ENCODE peak calls at places on chromosome X, in nine cellular contexts. Z is H54, D is ovary, Y is esophagus squamous epithelium, C is body of pancreas, Q is transverse colon, F is A549, A is GM12891, E is HepG2. S is an unnamed sample.

GRCh38 chrX:134764202-134764785 is 106.0 kb upstream of the PLAC1 start:
- DNase-seq in Z (peak), D (no peak), Y (no peak), C (no peak), Q (no peak), F (peak), A (no peak), E (peak), S (no peak)

GRCh38 chrX:103791233-103791632 is 14.6 kb downstream of the PLP1 start:
- DNase-seq in Z (no peak), D (no peak), Y (no peak), C (no peak), Q (no peak), F (no peak), A (no peak), E (no peak), S (peak)

GRCh38 chrX:18701621-18702361 is 5.7 kb upstream of the PPEF1 start:
- DNase-seq in Z (no peak), D (no peak), Y (no peak), C (peak), Q (peak), F (no peak), A (no peak), E (peak), S (peak)

GRCh38 chrX:27735914-27736313 is 71.9 kb upstream of the MAGEB10 start:
- DNase-seq in Z (no peak), D (no peak), Y (no peak), C (no peak), Q (no peak), F (no peak), A (no peak), E (no peak), S (no peak)

GRCh38 chrX:139798701-139799100 is 90.7 kb upstream of the MCF2 start:
- DNase-seq in Z (no peak), D (no peak), Y (no peak), C (no peak), Q (no peak), F (no peak), A (no peak), E (no peak), S (no peak)

GRCh38 chrX:40062525-40063193 is 35.1 kb downstream of the BCOR start:
- DNase-seq in Z (no peak), D (no peak), Y (no peak), C (no peak), Q (no peak), F (no peak), A (no peak), E (no peak), S (no peak)

GRCh38 chrX:51336584-51336983 is 4.0 kb downstream of the NUDT10 start:
- DNase-seq in Z (no peak), D (no peak), Y (no peak), C (peak), Q (no peak), F (peak), A (no peak), E (peak), S (peak)

GRCh38 chrX:114582698-114583395 is 1.0 kb upstream of the HTR2C start:
- DNase-seq in Z (no peak), D (no peak), Y (no peak), C (no peak), Q (no peak), F (no peak), A (no peak), E (no peak), S (no peak)

GRCh38 chrX:136754641-136755040 is 26.1 kb downstream of the ARHGEF6 start:
- DNase-seq in Z (no peak), D (no peak), Y (no peak), C (no peak), Q (no peak), F (no peak), A (no peak), E (no peak), S (no peak)

GRCh38 chrX:139909716-139910115 is 23.1 kb downstream of the ATP11C start:
- DNase-seq in Z (no peak), D (no peak), Y (no peak), C (no peak), Q (no peak), F (no peak), A (no peak), E (no peak), S (no peak)

GRCh38 chrX:70134116-70134477 is 850 bp downstream of the IGBP1 start:
- DNase-seq in Z (no peak), D (peak), Y (no peak), C (no peak), Q (peak), F (no peak), A (no peak), E (peak), S (peak)

GRCh38 chrX:18758166-18758932 is 50.9 kb downstream of the PPEF1 start:
- DNase-seq in Z (no peak), D (no peak), Y (no peak), C (no peak), Q (no peak), F (no peak), A (no peak), E (no peak), S (no peak)

GRCh38 chrX:46959985-46960700 is 47.9 kb downstream of the JADE3 start:
- DNase-seq in Z (no peak), D (no peak), Y (no peak), C (no peak), Q (no peak), F (no peak), A (no peak), E (no peak), S (no peak)

GRCh38 chrX:130173190-130173895 is 1.6 kb downstream of the RAB33A start:
- DNase-seq in Z (peak), D (no peak), Y (no peak), C (no peak), Q (peak), F (no peak), A (no peak), E (no peak), S (peak)

DNA sequence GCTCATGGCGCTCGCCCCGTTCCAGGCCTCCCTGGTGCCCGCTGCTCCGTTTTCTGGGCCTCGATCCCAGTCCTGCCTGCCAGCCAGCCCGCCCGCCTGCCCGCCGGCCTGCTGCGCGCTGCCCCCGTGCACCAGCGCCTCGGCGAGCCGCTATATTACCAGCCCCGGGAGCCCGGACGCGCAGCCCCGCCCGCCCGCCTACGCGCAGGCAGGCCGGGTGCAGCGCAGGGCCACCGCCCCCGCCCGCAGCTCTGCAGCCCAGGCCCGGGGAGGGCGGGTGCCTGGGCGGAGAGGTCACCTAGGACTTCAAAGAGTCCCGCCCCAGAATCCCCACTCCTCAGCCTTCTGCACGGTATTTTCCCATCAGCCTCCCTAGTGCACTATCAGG is at the start of gene MAOB:
- DNase-seq in Z (no peak), D (peak), Y (no peak), C (peak), Q (peak), F (no peak), A (no peak), E (peak), S (no peak)
- TF ChIP-seq POLR2A in Z (no peak), D (no peak), Y (no peak), C (no peak), Q (peak), F (no peak), A (no peak), E (peak), S (no peak)

GRCh38 chrX:12949927-12950656 is 24.8 kb upstream of the TMSB4X start:
- DNase-seq in Z (no peak), D (peak), Y (peak), C (peak), Q (peak), F (no peak), A (no peak), E (no peak), S (peak)
- TF ChIP-seq POLR2A in Z (no peak), D (no peak), Y (no peak), C (peak), Q (peak), F (no peak), A (peak), E (no peak), S (peak)

GRCh38 chrX:318739-319578 is at the start of gene GTPBP6:
- DNase-seq in Z (peak), D (peak), Y (no peak), C (peak), Q (peak), F (peak), A (peak), E (peak), S (peak)
- TF ChIP-seq POLR2A in Z (peak), D (peak), Y (peak), C (peak), Q (peak), F (no peak), A (peak), E (no peak), S (peak)

DNA sequence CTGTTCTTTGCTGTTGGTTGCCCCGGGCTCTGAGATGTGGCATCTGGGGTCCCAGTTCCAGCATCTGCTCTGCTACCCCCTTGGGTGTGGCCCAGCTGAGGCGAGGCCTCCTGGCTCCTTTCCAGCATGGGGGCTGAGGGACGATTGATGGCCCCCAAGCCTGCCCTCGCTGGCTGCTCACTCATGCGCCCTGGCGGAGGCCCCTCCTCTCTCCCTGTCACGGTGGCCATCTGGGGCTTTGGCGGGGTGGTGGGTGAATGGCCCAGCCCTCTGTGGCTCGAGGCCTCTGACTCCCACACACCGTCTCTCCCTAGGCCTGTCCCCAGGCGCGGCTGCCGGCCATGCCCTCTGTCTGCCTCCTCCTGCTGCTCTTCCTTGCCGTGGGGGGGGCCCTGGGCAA is 1.8 kb downstream of the PLXNA3 start:
- DNase-seq in Z (no peak), D (no peak), Y (no peak), C (no peak), Q (no peak), F (no peak), A (no peak), E (no peak), S (no peak)
- TF ChIP-seq POLR2A in Z (no peak), D (no peak), Y (no peak), C (no peak), Q (no peak), F (no peak), A (no peak), E (no peak), S (no peak)

DNA sequence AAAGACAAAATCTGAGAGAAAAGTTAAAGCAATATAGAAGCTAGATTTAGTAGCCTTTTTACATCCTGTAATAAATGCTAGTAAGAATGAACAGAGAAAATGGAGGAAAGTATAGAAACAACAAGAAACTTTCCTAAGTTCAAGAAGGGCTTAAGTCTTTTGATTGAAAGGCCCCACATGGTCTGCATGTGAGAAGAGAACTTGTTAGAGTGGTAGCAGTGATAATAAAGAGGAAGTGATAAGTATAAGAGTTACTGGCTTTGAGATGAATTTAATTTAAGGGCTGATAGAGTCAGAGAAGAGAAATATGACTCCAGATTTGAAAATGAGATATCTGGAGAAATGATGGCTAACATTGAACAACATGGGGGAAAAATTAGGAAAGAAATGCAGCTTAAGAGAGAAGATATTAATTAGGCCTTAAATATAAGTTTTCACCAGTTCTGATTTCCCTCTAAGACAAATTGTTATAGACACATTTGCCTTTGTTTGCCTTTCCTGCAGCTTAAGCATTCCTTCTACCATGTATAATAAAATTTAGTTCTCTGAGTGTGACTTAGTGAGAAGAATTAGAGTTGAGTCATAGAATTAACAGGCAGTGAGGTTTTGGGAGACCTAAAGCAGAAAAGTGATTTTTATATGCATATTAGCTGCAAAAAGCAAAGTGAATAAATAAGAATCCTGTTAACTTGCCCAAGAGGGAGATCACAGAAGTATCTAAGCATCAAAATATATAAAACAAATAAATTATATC is 18.4 kb downstream of the ZFX start:
- DNase-seq in Z (no peak), D (no peak), Y (no peak), C (no peak), Q (no peak), F (no peak), A (no peak), E (no peak), S (peak)
- TF ChIP-seq POLR2A in Z (no peak), D (no peak), Y (no peak), C (no peak), Q (no peak), F (no peak), A (no peak), E (no peak), S (no peak)

GRCh38 chrX:41087219-41087618 is 2.0 kb downstream of the USP9X start:
- DNase-seq in Z (no peak), D (no peak), Y (no peak), C (no peak), Q (no peak), F (no peak), A (no peak), E (no peak), S (no peak)

GRCh38 chrX:41084360-41085104 is 713 bp upstream of the USP9X start:
- DNase-seq in Z (peak), D (peak), Y (peak), C (peak), Q (peak), F (peak), A (peak), E (peak), S (peak)

GRCh38 chrX:41086627-41086932 is 1.3 kb downstream of the USP9X start:
- DNase-seq in Z (no peak), D (no peak), Y (no peak), C (no peak), Q (no peak), F (peak), A (no peak), E (no peak), S (no peak)

GRCh38 chrX:41085105-41085882 is at the start of gene USP9X:
- DNase-seq in Z (peak), D (peak), Y (peak), C (peak), Q (peak), F (peak), A (peak), E (peak), S (peak)

GRCh38 chrX:41085883-41086626 is 810 bp downstream of the USP9X start:
- DNase-seq in Z (no peak), D (peak), Y (no peak), C (peak), Q (peak), F (peak), A (peak), E (peak), S (peak)
- TF ChIP-seq POLR2A in Z (no peak), D (no peak), Y (no peak), C (no peak), Q (no peak), F (peak), A (no peak), E (no peak), S (no peak)

DNA sequence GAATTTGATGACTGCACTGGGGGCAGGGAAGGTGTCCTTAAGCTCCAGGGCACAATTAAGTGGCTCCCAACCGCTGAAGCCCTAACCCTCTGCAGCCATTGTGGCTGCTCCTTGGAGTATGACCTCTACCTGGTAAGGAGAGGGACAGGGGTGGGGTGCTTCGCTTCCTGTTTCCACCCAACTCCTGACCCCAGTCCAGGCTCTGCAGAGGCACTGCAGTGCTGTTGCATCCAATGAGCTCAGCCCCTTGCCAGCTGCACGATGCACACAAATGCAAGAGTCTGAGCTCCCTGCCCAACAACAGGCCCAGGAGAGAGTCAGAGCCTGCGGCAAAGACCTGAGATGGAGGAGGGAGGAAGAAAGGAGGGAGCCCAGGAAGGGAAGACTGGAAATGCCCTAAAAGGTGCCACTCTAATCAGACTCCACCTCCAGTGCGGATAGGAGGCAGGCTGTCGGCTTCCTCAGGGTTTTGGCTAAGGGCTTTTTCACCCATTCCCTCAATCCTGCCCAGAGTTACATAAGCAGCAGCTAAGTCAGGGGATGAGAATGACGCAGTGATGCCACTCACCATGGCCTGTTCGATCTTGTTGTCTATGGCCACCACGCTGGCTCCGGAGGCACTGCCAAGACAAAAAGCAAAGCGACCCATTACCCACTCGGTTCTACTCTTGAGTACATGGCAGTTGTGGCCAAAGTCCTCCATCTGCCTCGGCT is 60.1 kb downstream of the TSC22D3 start:
- DNase-seq in Z (no peak), D (no peak), Y (no peak), C (no peak), Q (peak), F (no peak), A (no peak), E (no peak), S (peak)
- TF ChIP-seq POLR2A in Z (no peak), D (no peak), Y (no peak), C (peak), Q (peak), F (no peak), A (peak), E (no peak), S (no peak)